ENCODE peak calls at places on chromosomes 3 and 15, in nine cellular contexts. W is HepG2; L is activated CD4-positive, alpha-beta T cell treated with anti-CD3 and anti-CD28 coated beads for 4 hours; U is adrenal gland; Q is heart left ventricle; F is stomach; N is esophagus muscularis mucosa; H is skeletal muscle cell; T is AG04450. A is an unnamed sample.

GRCh38 chr3:52091566-52092290 is 35.4 kb upstream of the DUSP7 start:
- DNase-seq in T (no peak), L (no peak), F (no peak), W (no peak), H (peak), U (no peak), N (no peak), Q (peak), A (no peak)

GRCh38 chr3:129559565-129560079 is 16.6 kb downstream of the H1-8 start:
- DNase-seq in U (no peak), L (no peak), Q (no peak), H (no peak), W (no peak), N (no peak), F (no peak), T (no peak), A (no peak)

GRCh38 chr15:45105586-45105985 is 8.4 kb downstream of the DUOX2 start:
- DNase-seq in H (no peak), L (no peak), W (no peak), U (no peak), N (no peak), F (peak), Q (no peak), T (no peak), A (no peak)

GRCh38 chr15:74312445-74313007 is 54.9 kb downstream of the CYP11A1 start:
- DNase-seq in Q (no peak), L (no peak), T (no peak), U (no peak), F (no peak), H (no peak), W (no peak), N (no peak), A (no peak)

GRCh38 chr15:72796210-72796514 is 12.6 kb upstream of the ADPGK start:
- DNase-seq in T (no peak), U (no peak), L (no peak), W (no peak), Q (no peak), N (no peak), F (no peak), H (no peak), A (no peak)

GRCh38 chr3:23442598-23443383 is 239.7 kb downstream of the UBE2E2 start:
- DNase-seq in N (no peak), F (no peak), U (no peak), H (peak), Q (no peak), T (no peak), W (no peak), L (peak), A (no peak)

GRCh38 chr15:92772061-92772460 is 116.5 kb upstream of the FAM174B start:
- DNase-seq in Q (no peak), T (no peak), F (no peak), N (no peak), U (no peak), W (no peak), H (no peak), L (no peak), A (no peak)

GRCh38 chr3:161149529-161149928 is 44.4 kb upstream of the B3GALNT1 start:
- DNase-seq in U (no peak), T (no peak), N (no peak), H (no peak), F (no peak), L (no peak), W (peak), Q (no peak), A (no peak)

GRCh38 chr3:89216021-89216739 is 108.8 kb downstream of the EPHA3 start:
- DNase-seq in T (no peak), W (no peak), F (no peak), L (no peak), H (peak), N (no peak), Q (no peak), U (no peak), A (no peak)

GRCh38 chr15:77282333-77282732 is 137.6 kb downstream of the PEAK1 start:
- DNase-seq in N (no peak), L (no peak), F (no peak), U (peak), T (peak), W (peak), H (peak), Q (no peak), A (no peak)

GRCh38 chr15:62275818-62276217 is 110.7 kb upstream of the C2CD4B start:
- DNase-seq in L (no peak), Q (no peak), U (no peak), F (no peak), T (no peak), W (no peak), N (peak), H (no peak), A (no peak)

GRCh38 chr3:10228248-10228950 is 19.9 kb upstream of the TATDN2 start:
- DNase-seq in N (no peak), H (no peak), L (peak), U (peak), W (no peak), T (no peak), Q (no peak), F (no peak), A (no peak)

GRCh38 chr15:89096664-89097063 is 8.4 kb downstream of the ABHD2 start:
- DNase-seq in L (no peak), U (peak), Q (peak), F (peak), W (no peak), N (no peak), T (no peak), H (no peak), A (no peak)

GRCh38 chr15:73951044-73951561 is 24.8 kb downstream of the LOXL1 start:
- DNase-seq in U (peak), L (peak), W (peak), T (peak), N (peak), Q (peak), F (peak), H (peak), A (peak)

GRCh38 chr3:42707620-42708355 is 5.2 kb upstream of the HHATL start:
- DNase-seq in N (no peak), Q (no peak), L (no peak), H (no peak), T (no peak), F (no peak), W (no peak), U (no peak), A (no peak)

GRCh38 chr3:36677331-36678007 is 86.9 kb downstream of the DCLK3 start:
- DNase-seq in F (no peak), H (peak), N (no peak), Q (no peak), U (no peak), W (peak), T (peak), L (no peak), A (no peak)

GRCh38 chr3:149356630-149357029 is 20.8 kb downstream of the TM4SF1 start:
- DNase-seq in U (no peak), H (no peak), T (no peak), L (no peak), F (no peak), Q (no peak), W (no peak), N (no peak), A (no peak)

GRCh38 chr15:66007663-66008262 is 138.5 kb downstream of the RAB11A start:
- DNase-seq in F (no peak), T (no peak), H (no peak), U (no peak), L (no peak), W (no peak), N (no peak), Q (no peak), A (no peak)

GRCh38 chr3:2523251-2523836 is 424.7 kb downstream of the CNTN4 start:
- DNase-seq in L (no peak), U (no peak), F (no peak), W (no peak), H (no peak), T (no peak), Q (no peak), N (no peak), A (no peak)

A was measured in NCI-H460.